ENCODE peak calls at places on chromosome 3, in five cellular contexts. A is stimulated activated naive CD8-positive, alpha-beta T cell treated with anti-CD3 and anti-CD28 coated beads, Interleukin-15, Interleukin-2, amounts not matched to agents 100 U/mL and 50 U/mL, for 24 hours; W is fibroblast of mammary gland; V is foreskin fibroblast; T is stimulated activated CD8-positive, alpha-beta memory T cell treated with anti-CD3 and anti-CD28 coated beads, Interleukin-2, amount 100 ng/mL, for 48 hours. N is an unnamed sample.

GRCh38 chr3:40847571-40847992 is 322.8 kb downstream of the ZNF621 start:
- DNase-seq in A (no peak), W (peak; percentile 6), V (no peak), T (no peak), N (no peak)

GRCh38 chr3:124784686-124785382 is 54.6 kb downstream of the UMPS start:
- DNase-seq in A (peak; percentile 9), W (no peak), V (no peak), T (no peak), N (no peak)

GRCh38 chr3:23709987-23710386 is 95.8 kb upstream of the UBE2E1 start:
- DNase-seq in A (no peak), W (no peak), V (no peak), T (no peak), N (no peak)

GRCh38 chr3:119388577-119388976 is 74.8 kb downstream of the TMEM39A start:
- DNase-seq in A (no peak), W (no peak), V (no peak), T (no peak), N (no peak)

GRCh38 chr3:129020691-129021090 is 19.6 kb downstream of the EFCC1 start:
- DNase-seq in A (no peak), W (no peak), V (no peak), T (no peak), N (no peak)

GRCh38 chr3:174170248-174170647 is 688.9 kb upstream of the NAALADL2 start:
- DNase-seq in A (no peak), W (peak; percentile 8), V (no peak), T (no peak), N (no peak)

GRCh38 chr3:177483182-177483967 is 286.1 kb upstream of the TBL1XR1 start:
- DNase-seq in A (peak; percentile 5), W (no peak), V (no peak), T (no peak), N (no peak)

GRCh38 chr3:35640186-35640584 is 860 bp downstream of the ARPP21 start:
- DNase-seq in A (no peak), W (no peak), V (no peak), T (no peak), N (no peak)

GRCh38 chr3:17730318-17730967 is 12.0 kb downstream of the TBC1D5 start:
- DNase-seq in A (no peak), W (peak; percentile 48), V (no peak), T (no peak), N (no peak)

GRCh38 chr3:17639765-17640164 is 102.7 kb downstream of the TBC1D5 start:
- DNase-seq in A (no peak), W (peak; percentile 87), V (peak; percentile 88), T (no peak), N (peak; percentile 9)

GRCh38 chr3:128112406-128112968 is 11.1 kb downstream of the RUVBL1 start:
- DNase-seq in A (peak; percentile 19), W (peak; percentile 94), V (peak; percentile 83), T (no peak), N (no peak)

GRCh38 chr3:151817473-151817872 is 3.6 kb downstream of the AADAC start:
- DNase-seq in A (no peak), W (no peak), V (no peak), T (no peak), N (no peak)

GRCh38 chr3:49652218-49652921 is 21.8 kb upstream of the APEH start:
- DNase-seq in A (no peak), W (no peak), V (no peak), T (no peak), N (no peak)

GRCh38 chr3:72694398-72694797 is 153.8 kb downstream of the SHQ1 start:
- DNase-seq in A (no peak), W (peak; percentile 56), V (peak; percentile 11), T (no peak), N (no peak)

GRCh38 chr3:125357032-125357658 is 18.0 kb downstream of the ZNF148 start:
- DNase-seq in A (peak; percentile 72), W (peak; percentile 27), V (no peak), T (peak; percentile 41), N (peak; percentile 34)

GRCh38 chr3:43894176-43895049 is 203.7 kb downstream of the ABHD5 start:
- DNase-seq in A (peak; percentile 51), W (peak; percentile 70), V (peak; percentile 85), T (peak; percentile 15), N (no peak)

GRCh38 chr3:10170915-10171478 is 6.3 kb downstream of the IRAK2 start:
- DNase-seq in A (no peak), W (peak; percentile 29), V (no peak), T (no peak), N (no peak)

GRCh38 chr3:189123595-189124387 is 48.0 kb upstream of the TPRG1 start:
- DNase-seq in A (no peak), W (no peak), V (no peak), T (no peak), N (peak; percentile 26)

GRCh38 chr3:189393598-189393997 is 221.8 kb downstream of the TPRG1 start:
- DNase-seq in A (no peak), W (peak; percentile 60), V (no peak), T (no peak), N (no peak)

GRCh38 chr3:29370451-29371420 is 89.9 kb downstream of the RBMS3 start:
- DNase-seq in A (no peak), W (no peak), V (no peak), T (no peak), N (no peak)

GRCh38 chr3:5037828-5038227 is 58.6 kb downstream of the BHLHE40 start:
- DNase-seq in A (peak; percentile 32), W (no peak), V (no peak), T (no peak), N (no peak)

GRCh38 chr3:136624894-136625815 is 127.0 kb downstream of the STAG1 start:
- DNase-seq in A (no peak), W (no peak), V (no peak), T (no peak), N (no peak)

GRCh38 chr3:107981471-107982111 is 109.2 kb downstream of the CD47 start:
- DNase-seq in A (no peak), W (peak; percentile 25), V (no peak), T (no peak), N (no peak)

GRCh38 chr3:32699429-32699828 is 14.4 kb downstream of the CNOT10 start:
- DNase-seq in A (no peak), W (no peak), V (no peak), T (no peak), N (no peak)

GRCh38 chr3:123100192-123100776 is 33.5 kb downstream of the PDIA5 start:
- DNase-seq in A (no peak), W (no peak), V (no peak), T (no peak), N (no peak)

GRCh38 chr3:77906102-77906709 is 866.3 kb downstream of the ROBO2 start:
- DNase-seq in A (no peak), W (no peak), V (no peak), T (no peak), N (no peak)

GRCh38 chr3:27127195-27127594 is 242.0 kb downstream of the NEK10 start:
- DNase-seq in A (no peak), W (no peak), V (no peak), T (no peak), N (no peak)

GRCh38 chr3:115790759-115791158 is 167.4 kb downstream of the GAP43 start:
- DNase-seq in A (peak; percentile 50), W (peak; percentile 99), V (peak; percentile 94), T (peak; percentile 18), N (no peak)

GRCh38 chr3:138496436-138496835 is 62.0 kb downstream of the ESYT3 start:
- DNase-seq in A (no peak), W (no peak), V (no peak), T (no peak), N (no peak)

GRCh38 chr3:106183762-106184391 is 315.1 kb upstream of the CBLB start:
- DNase-seq in A (no peak), W (peak; percentile 92), V (peak; percentile 73), T (no peak), N (no peak)

GRCh38 chr3:146382386-146382785 is 87.0 kb downstream of the PLSCR2 start:
- DNase-seq in A (no peak), W (peak; percentile 43), V (peak; percentile 23), T (no peak), N (no peak)

GRCh38 chr3:196207833-196208607 is 3.2 kb downstream of the ZDHHC19 start:
- DNase-seq in A (peak; percentile 68), W (peak; percentile 31), V (no peak), T (peak; percentile 46), N (no peak)

GRCh38 chr3:150314248-150315027 is 93.7 kb upstream of the TSC22D2 start:
- DNase-seq in A (no peak), W (no peak), V (no peak), T (no peak), N (no peak)

GRCh38 chr3:87873136-87873535 is 185.7 kb downstream of the CGGBP1 start:
- DNase-seq in A (no peak), W (peak; percentile 55), V (peak; percentile 28), T (no peak), N (no peak)

N was measured in gastrocnemius medialis.